ENCODE peak calls at places on chromosomes 12 and 14, in nine cellular contexts. L is AG04450, I is lung, O is right lobe of liver, D is endothelial cell of umbilical vein, V is right atrium auricular region, E is psoas muscle, G is stomach, K is tibial artery. N is an unnamed sample.

GRCh38 chr14:102525213-102526143 is 15.9 kb upstream of the ANKRD9 start:
- DNase-seq in L (no peak), I (no peak), O (no peak), D (no peak), V (no peak), E (peak), G (no peak), K (no peak), N (no peak)

GRCh38 chr14:97975960-97976359 is 1178.8 kb downstream of the VRK1 start:
- DNase-seq in L (no peak), I (no peak), O (no peak), D (no peak), V (no peak), E (no peak), G (no peak), K (no peak), N (no peak)

GRCh38 chr14:99274346-99275221 is 2.6 kb upstream of the BCL11B start:
- DNase-seq in L (no peak), I (no peak), O (peak), D (peak), V (no peak), E (peak), G (peak), K (peak), N (no peak)

GRCh38 chr12:117363953-117364486 is 2.6 kb upstream of the NOS1 start:
- DNase-seq in L (no peak), I (no peak), O (no peak), D (no peak), V (no peak), E (no peak), G (no peak), K (no peak), N (no peak)

GRCh38 chr14:94893411-94894160 is 123.7 kb upstream of the GSC start:
- DNase-seq in L (no peak), I (no peak), O (no peak), D (no peak), V (no peak), E (no peak), G (no peak), K (no peak), N (no peak)

GRCh38 chr12:175250-175649 is 38.7 kb downstream of the SLC6A12 start:
- DNase-seq in L (no peak), I (no peak), O (no peak), D (no peak), V (no peak), E (no peak), G (no peak), K (no peak), N (no peak)

GRCh38 chr12:83321971-83322370 is 635.3 kb downstream of the TMTC2 start:
- DNase-seq in L (no peak), I (no peak), O (no peak), D (no peak), V (no peak), E (no peak), G (no peak), K (no peak), N (no peak)

GRCh38 chr14:37602605-37603453 is 7.4 kb downstream of the TTC6 start:
- DNase-seq in L (no peak), I (no peak), O (peak), D (no peak), V (no peak), E (no peak), G (no peak), K (no peak), N (no peak)

GRCh38 chr12:115872212-115872611 is 405.3 kb downstream of the MED13L start:
- DNase-seq in L (no peak), I (no peak), O (no peak), D (no peak), V (no peak), E (no peak), G (no peak), K (no peak), N (no peak)

GRCh38 chr12:70576341-70577282 is 60.6 kb downstream of the PTPRB start:
- DNase-seq in L (peak), I (no peak), O (no peak), D (peak), V (no peak), E (no peak), G (no peak), K (no peak), N (no peak)

GRCh38 chr14:32129124-32129523 is 52.0 kb downstream of the ARHGAP5 start:
- DNase-seq in L (no peak), I (no peak), O (no peak), D (no peak), V (no peak), E (no peak), G (no peak), K (no peak), N (no peak)

GRCh38 chr12:452667-453210 is 7.0 kb upstream of the B4GALNT3 start:
- DNase-seq in L (no peak), I (no peak), O (no peak), D (no peak), V (no peak), E (peak), G (peak), K (no peak), N (no peak)

GRCh38 chr12:76586764-76587395 is 27.3 kb upstream of the OSBPL8 start:
- DNase-seq in L (peak), I (no peak), O (no peak), D (peak), V (no peak), E (no peak), G (no peak), K (no peak), N (no peak)

GRCh38 chr12:92827836-92828431 is 101.2 kb downstream of the EEA1 start:
- DNase-seq in L (no peak), I (no peak), O (no peak), D (peak), V (no peak), E (no peak), G (no peak), K (no peak), N (no peak)

GRCh38 chr12:50720085-50720484 is 43.8 kb upstream of the ATF1 start:
- DNase-seq in L (no peak), I (no peak), O (no peak), D (no peak), V (no peak), E (no peak), G (no peak), K (no peak), N (no peak)

GRCh38 chr12:60148109-60148508 is 552.3 kb downstream of the SLC16A7 start:
- DNase-seq in L (peak), I (no peak), O (no peak), D (peak), V (no peak), E (no peak), G (no peak), K (no peak), N (no peak)

GRCh38 chr12:26126340-26127284 is 1.8 kb upstream of the BHLHE41 start:
- DNase-seq in L (no peak), I (peak), O (peak), D (peak), V (peak), E (peak), G (peak), K (peak), N (peak)

GRCh38 chr14:30331030-30331429 is 227.9 kb upstream of the G2E3 start:
- DNase-seq in L (no peak), I (no peak), O (no peak), D (no peak), V (no peak), E (no peak), G (no peak), K (no peak), N (no peak)

GRCh38 chr14:30332374-30332773 is 226.6 kb upstream of the G2E3 start:
- DNase-seq in L (no peak), I (no peak), O (no peak), D (no peak), V (no peak), E (no peak), G (no peak), K (no peak), N (no peak)

GRCh38 chr14:30333934-30334333 is 225.0 kb upstream of the G2E3 start:
- DNase-seq in L (no peak), I (no peak), O (no peak), D (no peak), V (no peak), E (no peak), G (no peak), K (no peak), N (no peak)

DNA sequence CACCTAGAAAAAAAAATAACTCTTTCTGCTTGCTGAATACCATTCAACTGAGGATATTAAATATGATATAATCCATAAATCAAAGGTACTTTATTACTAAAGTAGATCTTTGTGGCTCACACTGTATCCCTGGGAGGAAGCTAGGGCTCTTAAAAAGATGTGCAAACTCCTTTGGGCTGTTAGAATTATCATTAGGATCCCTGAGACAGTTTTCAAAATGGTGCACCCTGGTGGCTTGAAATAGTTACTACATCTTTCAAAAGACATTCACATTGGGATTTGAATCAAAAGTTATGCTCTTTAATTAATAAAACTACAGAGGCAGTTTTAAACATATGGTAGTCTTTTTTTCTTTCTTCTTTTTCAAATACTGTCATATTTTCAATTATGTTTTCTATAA is 228.5 kb upstream of the G2E3 start:
- DNase-seq in L (no peak), I (no peak), O (no peak), D (no peak), V (no peak), E (no peak), G (no peak), K (no peak), N (no peak)
- TF ChIP-seq CTCF in L (peak), I (no peak), O (no peak), D (peak), V (no peak), E (peak), G (no peak), K (no peak), N (no peak)

DNA sequence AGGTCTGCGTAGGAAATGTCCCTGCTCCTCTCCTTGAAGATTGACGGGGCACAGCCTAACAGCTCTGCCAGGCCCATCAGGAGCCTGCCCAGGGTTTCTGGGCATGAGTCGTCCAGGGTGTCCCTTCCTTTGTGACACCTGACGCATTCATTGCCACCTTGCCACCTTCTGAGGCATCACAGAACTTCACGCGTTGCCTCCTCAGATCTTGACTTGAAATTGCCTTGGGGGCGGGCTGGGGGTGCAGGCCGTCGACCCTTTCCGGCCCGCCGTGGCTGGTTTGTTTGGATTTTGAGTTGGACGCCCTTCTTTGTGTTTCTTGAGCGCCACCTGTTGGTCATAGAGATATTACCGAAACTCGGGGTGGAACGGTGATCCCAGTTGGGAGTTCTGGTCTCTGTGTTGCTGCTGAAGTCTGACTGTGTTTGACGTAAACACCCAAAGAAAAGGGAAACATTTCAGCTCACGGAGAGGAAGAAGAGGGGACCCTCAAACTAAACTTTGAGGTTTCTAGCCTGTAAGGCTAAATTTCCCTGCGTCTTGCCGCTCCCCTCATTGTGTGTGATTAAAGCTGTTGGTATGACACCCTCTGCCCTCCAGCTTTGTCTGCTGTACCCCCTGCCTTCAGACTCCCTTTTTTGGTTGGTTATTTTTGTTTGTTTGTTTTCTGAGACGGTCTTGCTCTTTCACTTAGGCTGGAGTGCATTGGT is 44.6 kb downstream of the MLXIP start:
- DNase-seq in L (no peak), I (peak), O (no peak), D (peak), V (peak), E (peak), G (peak), K (peak), N (peak)
- H3K27ac ChIP-seq in L (no peak), I (no peak), O (peak), D (no peak), V (no peak), E (peak), G (peak), K (no peak), N (peak)

GRCh38 chr14:100902295-100902694 is 1.2 kb downstream of the RTL1 start:
- DNase-seq in L (no peak), I (peak), O (no peak), D (no peak), V (peak), E (no peak), G (no peak), K (no peak), N (no peak)
- TF ChIP-seq CTCF in L (peak), I (no peak), O (no peak), D (peak), V (no peak), E (no peak), G (no peak), K (no peak), N (no peak)

DNA sequence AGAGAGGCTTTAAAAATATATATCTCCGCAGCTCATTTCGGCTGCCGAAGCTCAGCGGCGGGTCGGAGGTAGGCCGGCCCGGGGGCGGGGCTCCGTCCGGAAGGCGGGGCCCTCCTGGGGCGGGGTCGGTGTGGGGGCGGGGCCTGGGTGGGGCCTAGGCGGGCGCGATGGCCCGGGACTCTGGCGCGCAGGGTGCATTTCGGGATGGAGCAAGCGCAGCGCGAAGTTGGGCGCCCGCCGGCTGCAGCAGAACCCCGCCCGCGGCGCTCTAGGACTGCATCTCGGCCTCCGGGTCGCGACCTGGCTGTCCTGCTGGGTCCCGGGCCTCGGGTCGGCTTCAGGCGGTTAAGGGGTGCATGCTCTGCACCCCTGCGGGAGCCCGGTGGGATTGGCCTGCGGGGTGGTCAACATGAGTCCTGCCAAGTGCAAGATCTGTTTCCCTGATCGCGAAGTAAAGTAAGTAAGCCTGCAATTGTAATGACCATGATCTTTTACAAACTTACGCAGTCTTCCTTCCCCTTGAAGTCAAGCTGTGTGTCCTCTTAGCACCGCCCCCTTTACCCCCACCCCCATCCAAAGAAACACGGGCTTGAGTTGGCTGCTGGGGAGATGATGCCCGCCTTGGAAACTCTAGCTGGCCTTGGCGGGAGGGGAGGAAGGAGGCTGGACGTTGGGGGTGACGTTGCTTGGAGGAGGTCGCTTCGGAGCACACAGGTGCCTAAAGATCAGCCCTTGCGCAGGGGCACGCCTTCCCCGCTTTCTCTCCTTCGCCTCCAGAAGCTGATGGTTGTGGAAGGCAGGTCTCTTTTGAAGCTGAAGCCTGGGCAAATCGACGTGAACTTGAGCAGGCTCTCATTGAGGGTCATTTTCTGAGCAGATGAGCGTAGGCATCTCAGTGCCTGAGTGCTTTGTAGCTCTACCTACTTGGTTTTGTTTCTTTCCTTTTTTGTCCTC is 38.4 kb downstream of the ACACB start:
- DNase-seq in L (peak), I (peak), O (peak), D (peak), V (peak), E (peak), G (peak), K (peak), N (peak)
- H3K27ac ChIP-seq in L (no peak), I (peak), O (peak), D (no peak), V (peak), E (peak), G (peak), K (peak), N (peak)

N was measured in dorsolateral prefrontal cortex.